ENCODE peak calls at places on chromosomes 1 and 21, in nine cellular contexts. Q is cardiac fibroblast, B is MM.1S, X is BJ, O is heart right ventricle, F is HepG2, N is endothelial cell, H is left ventricle myocardium inferior, Z is GM12878. L is an unnamed sample.
A peak's percentile ranks its signal among the peaks of the same experiment; 100 is the strongest.

GRCh38 chr1:49686107-49686506 is 337.6 kb downstream of the AGBL4 start:
- DNase-seq in Q (no peak), B (no peak), X (no peak), O (no peak), F (no peak), N (no peak), H (no peak), Z (no peak), L (no peak)

GRCh38 chr1:3292868-3293562 is 161.4 kb upstream of the ARHGEF16 start:
- DNase-seq in Q (no peak), B (no peak), X (no peak), O (no peak), F (peak; percentile 92), N (no peak), H (no peak), Z (no peak), L (no peak)

GRCh38 chr1:201813226-201813625 is 15.7 kb upstream of the IPO9 start:
- DNase-seq in Q (no peak), B (no peak), X (no peak), O (no peak), F (no peak), N (no peak), H (no peak), Z (no peak), L (no peak)

GRCh38 chr1:32881871-32882850 is 4.1 kb upstream of the HPCA start:
- DNase-seq in Q (no peak), B (no peak), X (no peak), O (peak; percentile 71), F (no peak), N (no peak), H (peak; percentile 69), Z (no peak), L (peak; percentile 77)

GRCh38 chr1:208928335-208928734 is 655.2 kb upstream of the CAMK1G start:
- DNase-seq in Q (peak; percentile 2), B (no peak), X (no peak), O (no peak), F (no peak), N (no peak), H (no peak), Z (no peak), L (no peak)

GRCh38 chr1:160637821-160638539 is 8.9 kb downstream of the SLAMF1 start:
- DNase-seq in Q (peak; percentile 3), B (peak; percentile 27), X (no peak), O (no peak), F (peak; percentile 58), N (no peak), H (no peak), Z (no peak), L (no peak)

GRCh38 chr1:204453141-204453772 is 41.3 kb downstream of the PIK3C2B start:
- DNase-seq in Q (no peak), B (peak; percentile 71), X (no peak), O (no peak), F (no peak), N (no peak), H (no peak), Z (peak; percentile 84), L (no peak)

GRCh38 chr1:98870959-98871903 is 133.4 kb downstream of the PLPPR5 start:
- DNase-seq in Q (peak; percentile 6), B (peak; percentile 90), X (no peak), O (no peak), F (no peak), N (no peak), H (no peak), Z (peak; percentile 73), L (no peak)

GRCh38 chr21:26490771-26491170 is 82.3 kb downstream of the CYYR1 start:
- DNase-seq in Q (peak; percentile 10), B (no peak), X (no peak), O (no peak), F (no peak), N (no peak), H (no peak), Z (no peak), L (no peak)

GRCh38 chr1:213934642-213935041 is 53.1 kb upstream of the PROX1 start:
- DNase-seq in Q (no peak), B (no peak), X (no peak), O (peak; percentile 85), F (no peak), N (no peak), H (peak; percentile 66), Z (no peak), L (no peak)

DNA sequence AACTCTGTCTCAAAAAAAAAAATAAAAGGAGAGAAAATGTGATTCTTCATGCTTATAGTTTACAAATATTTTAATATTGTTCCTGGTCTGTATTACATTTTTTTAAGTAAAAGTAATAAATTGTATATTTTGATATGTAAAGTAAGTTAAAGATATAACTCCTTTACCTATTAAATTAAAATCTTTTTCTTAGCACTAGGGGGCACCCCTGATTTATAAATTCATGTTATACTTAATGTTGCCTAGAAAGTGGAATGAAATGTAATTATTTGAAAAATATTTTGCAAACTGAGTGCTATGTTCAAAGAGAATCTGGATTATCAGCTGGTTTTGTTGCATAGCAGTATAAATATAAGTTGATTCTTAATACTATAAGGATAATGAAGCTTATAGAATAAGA is 49.2 kb downstream of the RALGPS2 start:
- DNase-seq in Q (peak; percentile 67), B (peak; percentile 61), X (no peak), O (no peak), F (peak; percentile 18), N (no peak), H (no peak), Z (no peak), L (no peak)
- TF ChIP-seq CTCF in Q (peak; percentile 17), B (peak; percentile 41), X (no peak), O (peak; percentile 61), F (no peak), N (peak; percentile 49), H (peak; percentile 50), Z (no peak), L (peak; percentile 63)

GRCh38 chr1:65528104-65528503 is 107.6 kb downstream of the LEPR start:
- DNase-seq in Q (no peak), B (no peak), X (no peak), O (no peak), F (no peak), N (no peak), H (no peak), Z (no peak), L (no peak)
- TF ChIP-seq CTCF in Q (peak; percentile 40), B (no peak), X (peak; percentile 25), O (peak; percentile 13), F (no peak), N (peak; percentile 73), H (peak; percentile 28), Z (no peak), L (peak; percentile 71)

GRCh38 chr1:41192456-41193188 is 49.5 kb downstream of the SCMH1 start:
- DNase-seq in Q (no peak), B (no peak), X (no peak), O (no peak), F (no peak), N (no peak), H (no peak), Z (no peak), L (no peak)
- TF ChIP-seq CTCF in Q (no peak), B (no peak), X (no peak), O (no peak), F (no peak), N (no peak), H (no peak), Z (no peak), L (no peak)

GRCh38 chr21:37166733-37167132 is 93.7 kb downstream of the TTC3 start:
- DNase-seq in Q (no peak), B (peak; percentile 58), X (no peak), O (no peak), F (no peak), N (no peak), H (no peak), Z (no peak), L (no peak)
- TF ChIP-seq CTCF in Q (no peak), B (peak; percentile 57), X (no peak), O (peak; percentile 37), F (peak; percentile 23), N (no peak), H (peak; percentile 45), Z (peak; percentile 24), L (no peak)

DNA sequence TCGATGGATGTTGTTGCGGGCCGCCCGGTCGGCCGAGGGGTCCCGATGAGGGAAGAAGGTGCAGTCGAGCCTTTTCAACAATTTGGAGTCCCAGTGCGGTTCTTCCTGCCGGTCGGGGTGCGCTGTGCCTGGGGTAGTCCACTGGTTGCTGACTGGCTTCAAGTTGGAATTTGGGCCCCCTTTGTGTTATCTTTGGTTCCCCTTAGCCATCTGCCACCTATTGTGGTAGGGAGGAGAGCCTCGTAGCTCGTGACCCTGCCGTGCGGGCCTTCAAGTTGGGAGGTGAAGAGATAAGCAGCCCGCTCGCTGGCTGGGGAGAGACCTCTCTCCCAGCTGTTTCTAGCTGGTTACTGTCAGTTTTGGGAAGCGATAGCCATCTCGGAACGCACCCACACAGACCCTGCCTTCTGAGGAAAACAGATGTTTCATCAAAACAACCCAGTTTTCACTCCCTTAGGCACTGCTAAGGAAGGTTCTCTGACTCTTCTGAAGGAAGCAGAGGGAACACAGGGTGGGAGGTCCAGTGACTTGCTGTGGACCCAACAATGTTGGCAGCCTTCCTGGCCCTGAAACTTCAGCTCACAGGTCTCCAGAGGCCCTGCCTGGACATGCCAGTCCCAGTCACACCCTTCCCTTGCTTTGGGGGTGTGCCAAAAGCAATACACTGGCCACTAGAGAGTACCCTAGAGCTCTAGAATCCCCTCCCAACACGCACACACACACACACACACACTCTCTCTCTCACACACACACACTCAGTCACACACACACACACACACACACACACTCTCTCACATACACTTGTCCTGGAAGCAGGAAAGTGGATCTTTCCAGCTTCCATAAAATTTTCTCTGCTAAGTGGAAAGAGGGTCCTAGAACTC is 1.0 kb downstream of the BTG2 start:
- DNase-seq in Q (peak; percentile 83), B (peak; percentile 75), X (peak; percentile 70), O (peak; percentile 93), F (peak; percentile 62), N (no peak), H (peak; percentile 87), Z (no peak), L (no peak)
- TF ChIP-seq CTCF in Q (no peak), B (peak; percentile 31), X (peak; percentile 23), O (peak; percentile 14), F (peak; percentile 54), N (no peak), H (no peak), Z (peak; percentile 32), L (no peak)

GRCh38 chr1:155975375-155976061 is 2.8 kb downstream of the ARHGEF2 start:
- DNase-seq in Q (no peak), B (no peak), X (no peak), O (no peak), F (no peak), N (no peak), H (no peak), Z (no peak), L (no peak)
- TF ChIP-seq CTCF in Q (no peak), B (no peak), X (no peak), O (no peak), F (no peak), N (no peak), H (no peak), Z (no peak), L (no peak)

DNA sequence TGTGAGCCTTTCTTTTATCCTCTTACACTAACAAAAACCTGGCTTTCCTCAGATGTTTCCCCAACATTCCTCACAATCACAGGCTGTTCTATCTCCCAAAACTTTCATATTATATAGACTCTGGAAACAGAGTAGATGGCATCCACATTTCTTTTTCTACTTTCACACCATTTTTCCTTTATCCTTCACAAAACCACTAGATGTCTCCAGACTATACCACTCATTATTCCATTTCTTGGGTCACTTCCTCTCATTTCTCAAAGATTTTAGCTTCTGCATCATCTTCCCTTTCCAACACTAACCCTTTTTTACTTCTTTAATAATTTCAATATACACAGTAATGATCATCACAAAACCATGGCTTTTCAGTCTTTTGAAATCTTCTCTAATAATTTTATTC is 286.0 kb upstream of the DEPDC1 start:
- DNase-seq in Q (no peak), B (no peak), X (no peak), O (no peak), F (no peak), N (no peak), H (no peak), Z (no peak), L (no peak)
- TF ChIP-seq CTCF in Q (no peak), B (peak; percentile 22), X (no peak), O (no peak), F (no peak), N (no peak), H (peak; percentile 15), Z (no peak), L (no peak)

L was measured in glutamatergic neuron.